ENCODE peak calls at places on chromosomes 13 and 19, in ten cellular contexts. One of them, this sample, is unnamed.

GRCh38 chr13:82323101-82323500 is 1559.2 kb downstream of the SLITRK1 start:
- DNase-seq in A549: no peak
- DNase-seq in AG10803: no peak
- DNase-seq in adrenal gland: no peak
- DNase-seq in OCI-LY7: no peak
- DNase-seq in CD8-positive, alpha-beta T cell: no peak
- DNase-seq in lung: no peak
- DNase-seq in spleen: no peak
- DNase-seq in fibroblast of mammary gland: no peak
- DNase-seq in fibroblast of villous mesenchyme: no peak
- DNase-seq in this sample: no peak

GRCh38 chr19:20165971-20166592 is 932 bp upstream of the ZNF486 start:
- DNase-seq in fibroblast of villous mesenchyme: no peak
- DNase-seq in adrenal gland: no peak
- DNase-seq in OCI-LY7: no peak
- DNase-seq in fibroblast of mammary gland: no peak
- DNase-seq in lung: no peak
- DNase-seq in A549: no peak
- DNase-seq in AG10803: no peak
- DNase-seq in CD8-positive, alpha-beta T cell: no peak
- DNase-seq in spleen: no peak
- DNase-seq in this sample: no peak

GRCh38 chr13:46479286-46479685 is 73.7 kb upstream of the LRCH1 start:
- DNase-seq in spleen: no peak
- DNase-seq in fibroblast of villous mesenchyme: no peak
- DNase-seq in fibroblast of mammary gland: no peak
- DNase-seq in lung: no peak
- DNase-seq in CD8-positive, alpha-beta T cell: no peak
- DNase-seq in AG10803: no peak
- DNase-seq in A549: no peak
- DNase-seq in adrenal gland: no peak
- DNase-seq in OCI-LY7: no peak
- DNase-seq in this sample: no peak

GRCh38 chr13:42474954-42475353 is 99.0 kb upstream of the TNFSF11 start:
- DNase-seq in lung: no peak
- DNase-seq in AG10803: no peak
- DNase-seq in OCI-LY7: no peak
- DNase-seq in spleen: no peak
- DNase-seq in CD8-positive, alpha-beta T cell: no peak
- DNase-seq in fibroblast of villous mesenchyme: peak; percentile 33
- DNase-seq in adrenal gland: no peak
- DNase-seq in fibroblast of mammary gland: peak; percentile 69
- DNase-seq in A549: no peak
- DNase-seq in this sample: peak; percentile 35

GRCh38 chr19:5109560-5109959 is 140.6 kb downstream of the KDM4B start:
- DNase-seq in CD8-positive, alpha-beta T cell: no peak
- DNase-seq in spleen: no peak
- DNase-seq in A549: no peak
- DNase-seq in lung: no peak
- DNase-seq in AG10803: no peak
- DNase-seq in OCI-LY7: no peak
- DNase-seq in fibroblast of villous mesenchyme: no peak
- DNase-seq in fibroblast of mammary gland: no peak
- DNase-seq in adrenal gland: no peak
- DNase-seq in this sample: no peak

GRCh38 chr13:77918391-77919261 is at the start of gene EDNRB:
- DNase-seq in fibroblast of villous mesenchyme: peak; percentile 46
- DNase-seq in lung: peak; percentile 67
- DNase-seq in fibroblast of mammary gland: peak; percentile 43
- DNase-seq in OCI-LY7: no peak
- DNase-seq in CD8-positive, alpha-beta T cell: no peak
- DNase-seq in A549: peak; percentile 25
- DNase-seq in adrenal gland: peak; percentile 56
- DNase-seq in spleen: peak; percentile 75
- DNase-seq in AG10803: peak; percentile 11
- DNase-seq in this sample: peak; percentile 44

GRCh38 chr13:107203146-107203847 is 635.4 kb upstream of the ARGLU1 start:
- DNase-seq in lung: no peak
- DNase-seq in A549: peak; percentile 5
- DNase-seq in spleen: no peak
- DNase-seq in fibroblast of mammary gland: peak; percentile 13
- DNase-seq in fibroblast of villous mesenchyme: no peak
- DNase-seq in CD8-positive, alpha-beta T cell: no peak
- DNase-seq in OCI-LY7: peak; percentile 1
- DNase-seq in adrenal gland: no peak
- DNase-seq in AG10803: peak; percentile 1
- DNase-seq in this sample: peak; percentile 56

GRCh38 chr13:34671136-34671535 is 270.9 kb upstream of the NBEA start:
- DNase-seq in AG10803: peak; percentile 15
- DNase-seq in OCI-LY7: no peak
- DNase-seq in CD8-positive, alpha-beta T cell: no peak
- DNase-seq in fibroblast of villous mesenchyme: no peak
- DNase-seq in lung: no peak
- DNase-seq in adrenal gland: peak; percentile 54
- DNase-seq in fibroblast of mammary gland: no peak
- DNase-seq in A549: no peak
- DNase-seq in spleen: no peak
- DNase-seq in this sample: no peak

GRCh38 chr19:17244618-17245534 is 843 bp downstream of the NR2F6 start:
- DNase-seq in fibroblast of mammary gland: no peak
- DNase-seq in AG10803: no peak
- DNase-seq in OCI-LY7: peak; percentile 73
- DNase-seq in lung: no peak
- DNase-seq in spleen: peak; percentile 88
- DNase-seq in A549: no peak
- DNase-seq in adrenal gland: no peak
- DNase-seq in fibroblast of villous mesenchyme: no peak
- DNase-seq in CD8-positive, alpha-beta T cell: no peak
- DNase-seq in this sample: no peak

GRCh38 chr19:35395762-35396199 is 24.9 kb downstream of the GPR42 start:
- DNase-seq in fibroblast of villous mesenchyme: peak; percentile 7
- DNase-seq in lung: no peak
- DNase-seq in spleen: no peak
- DNase-seq in CD8-positive, alpha-beta T cell: no peak
- DNase-seq in adrenal gland: peak; percentile 48
- DNase-seq in A549: no peak
- DNase-seq in AG10803: no peak
- DNase-seq in OCI-LY7: no peak
- DNase-seq in fibroblast of mammary gland: no peak
- DNase-seq in this sample: no peak

GRCh38 chr13:104984296-104984818 is 1551.1 kb downstream of the EFNB2 start:
- DNase-seq in fibroblast of villous mesenchyme: peak; percentile 4
- DNase-seq in spleen: no peak
- DNase-seq in adrenal gland: peak; percentile 49
- DNase-seq in AG10803: no peak
- DNase-seq in OCI-LY7: no peak
- DNase-seq in lung: no peak
- DNase-seq in A549: no peak
- DNase-seq in CD8-positive, alpha-beta T cell: no peak
- DNase-seq in fibroblast of mammary gland: no peak
- DNase-seq in this sample: peak; percentile 65

GRCh38 chr13:106851251-106851650 is 283.3 kb upstream of the ARGLU1 start:
- DNase-seq in CD8-positive, alpha-beta T cell: no peak
- DNase-seq in lung: no peak
- DNase-seq in spleen: no peak
- DNase-seq in fibroblast of villous mesenchyme: no peak
- DNase-seq in fibroblast of mammary gland: peak; percentile 21
- DNase-seq in adrenal gland: no peak
- DNase-seq in OCI-LY7: no peak
- DNase-seq in A549: no peak
- DNase-seq in AG10803: no peak
- DNase-seq in this sample: peak; percentile 6

GRCh38 chr19:5152013-5152763 is 183.3 kb downstream of the KDM4B start:
- DNase-seq in adrenal gland: no peak
- DNase-seq in spleen: peak; percentile 67
- DNase-seq in lung: no peak
- DNase-seq in fibroblast of villous mesenchyme: no peak
- DNase-seq in CD8-positive, alpha-beta T cell: no peak
- DNase-seq in fibroblast of mammary gland: no peak
- DNase-seq in OCI-LY7: no peak
- DNase-seq in A549: no peak
- DNase-seq in AG10803: no peak
- DNase-seq in this sample: no peak

GRCh38 chr19:54136086-54136863 is 1.3 kb upstream of the CNOT3 start:
- DNase-seq in CD8-positive, alpha-beta T cell: no peak
- DNase-seq in lung: no peak
- DNase-seq in adrenal gland: no peak
- DNase-seq in fibroblast of mammary gland: peak; percentile 19
- DNase-seq in OCI-LY7: no peak
- DNase-seq in fibroblast of villous mesenchyme: no peak
- DNase-seq in AG10803: peak; percentile 27
- DNase-seq in A549: no peak
- DNase-seq in spleen: no peak
- DNase-seq in this sample: peak; percentile 27

GRCh38 chr13:110447801-110448200 is 113.7 kb downstream of the RAB20 start:
- DNase-seq in OCI-LY7: no peak
- DNase-seq in A549: no peak
- DNase-seq in fibroblast of villous mesenchyme: no peak
- DNase-seq in AG10803: no peak
- DNase-seq in adrenal gland: no peak
- DNase-seq in lung: no peak
- DNase-seq in fibroblast of mammary gland: no peak
- DNase-seq in CD8-positive, alpha-beta T cell: no peak
- DNase-seq in spleen: no peak
- DNase-seq in this sample: no peak

GRCh38 chr19:32255566-32256295 is 89.7 kb upstream of the ZNF507 start:
- DNase-seq in OCI-LY7: no peak
- DNase-seq in CD8-positive, alpha-beta T cell: no peak
- DNase-seq in fibroblast of villous mesenchyme: no peak
- DNase-seq in lung: no peak
- DNase-seq in AG10803: no peak
- DNase-seq in adrenal gland: no peak
- DNase-seq in fibroblast of mammary gland: no peak
- DNase-seq in A549: no peak
- DNase-seq in spleen: no peak
- DNase-seq in this sample: no peak
- H3K4me3 ChIP-seq in OCI-LY7: no peak overlapping the region
- H3K4me3 ChIP-seq in CD8-positive, alpha-beta T cell: no peak overlapping the region
- H3K4me3 ChIP-seq in fibroblast of villous mesenchyme: no peak overlapping the region
- H3K4me3 ChIP-seq in lung: no peak overlapping the region
- H3K4me3 ChIP-seq in AG10803: no peak overlapping the region
- H3K4me3 ChIP-seq in adrenal gland: no peak overlapping the region
- H3K4me3 ChIP-seq in fibroblast of mammary gland: no peak overlapping the region
- H3K4me3 ChIP-seq in A549: no peak overlapping the region
- H3K4me3 ChIP-seq in spleen: no peak overlapping the region
- H3K4me3 ChIP-seq in this sample: no peak overlapping the region

DNA sequence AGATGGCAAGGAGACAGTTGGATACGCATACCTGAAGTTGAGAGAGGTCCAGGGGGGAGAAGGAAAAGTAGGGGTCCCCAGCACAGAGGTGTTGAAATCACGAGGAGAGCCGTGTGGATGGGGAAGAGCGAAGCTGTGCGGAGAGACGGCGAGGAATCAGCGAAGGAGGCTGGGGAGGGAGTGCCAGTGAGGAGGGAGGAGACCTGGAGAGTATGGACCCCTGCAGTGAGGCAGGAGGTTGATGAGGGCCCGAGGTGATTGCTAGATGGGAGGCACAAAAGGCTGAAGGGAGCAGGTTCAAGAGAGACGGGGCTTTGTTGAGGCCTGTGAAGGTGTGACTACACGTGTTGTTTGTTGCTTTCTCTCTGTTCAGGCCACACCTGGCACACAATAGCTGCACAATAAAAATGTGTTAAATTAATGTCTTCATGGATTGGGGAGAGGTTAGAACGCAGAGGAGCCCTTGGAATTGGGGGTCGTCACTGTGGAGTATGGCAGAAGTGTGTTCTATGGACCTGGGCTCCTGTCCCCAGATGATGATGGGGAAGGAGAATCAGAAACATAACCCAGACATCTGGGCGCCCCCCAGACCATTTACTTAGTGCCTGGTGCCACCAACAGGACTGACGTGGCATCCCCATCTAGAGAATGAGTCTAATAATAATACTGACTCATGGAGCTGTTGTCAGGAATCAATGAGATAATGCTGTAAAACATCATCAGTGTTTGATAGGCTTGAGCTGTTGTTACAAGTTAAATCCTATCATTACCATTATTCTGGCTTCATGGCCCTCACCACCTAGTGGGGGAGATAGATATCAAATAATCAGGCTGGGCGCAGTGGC is 137.5 kb downstream of the SIPA1L3 start:
- DNase-seq in A549: no peak
- DNase-seq in lung: no peak
- DNase-seq in OCI-LY7: peak; percentile 61
- DNase-seq in AG10803: no peak
- DNase-seq in fibroblast of mammary gland: peak; percentile 61
- DNase-seq in CD8-positive, alpha-beta T cell: no peak
- DNase-seq in fibroblast of villous mesenchyme: no peak
- DNase-seq in adrenal gland: no peak
- DNase-seq in spleen: no peak
- DNase-seq in this sample: peak; percentile 42
- TF ChIP-seq CTCF in A549: peak; percentile 28
- TF ChIP-seq CTCF in lung: no peak
- TF ChIP-seq CTCF in OCI-LY7: peak; percentile 73
- TF ChIP-seq CTCF in AG10803: no peak
- TF ChIP-seq CTCF in fibroblast of mammary gland: peak; percentile 17
- TF ChIP-seq CTCF in CD8-positive, alpha-beta T cell: no peak
- TF ChIP-seq CTCF in fibroblast of villous mesenchyme: no peak
- TF ChIP-seq CTCF in adrenal gland: no peak
- TF ChIP-seq CTCF in spleen: no peak
- TF ChIP-seq CTCF in this sample: peak; percentile 9

DNA sequence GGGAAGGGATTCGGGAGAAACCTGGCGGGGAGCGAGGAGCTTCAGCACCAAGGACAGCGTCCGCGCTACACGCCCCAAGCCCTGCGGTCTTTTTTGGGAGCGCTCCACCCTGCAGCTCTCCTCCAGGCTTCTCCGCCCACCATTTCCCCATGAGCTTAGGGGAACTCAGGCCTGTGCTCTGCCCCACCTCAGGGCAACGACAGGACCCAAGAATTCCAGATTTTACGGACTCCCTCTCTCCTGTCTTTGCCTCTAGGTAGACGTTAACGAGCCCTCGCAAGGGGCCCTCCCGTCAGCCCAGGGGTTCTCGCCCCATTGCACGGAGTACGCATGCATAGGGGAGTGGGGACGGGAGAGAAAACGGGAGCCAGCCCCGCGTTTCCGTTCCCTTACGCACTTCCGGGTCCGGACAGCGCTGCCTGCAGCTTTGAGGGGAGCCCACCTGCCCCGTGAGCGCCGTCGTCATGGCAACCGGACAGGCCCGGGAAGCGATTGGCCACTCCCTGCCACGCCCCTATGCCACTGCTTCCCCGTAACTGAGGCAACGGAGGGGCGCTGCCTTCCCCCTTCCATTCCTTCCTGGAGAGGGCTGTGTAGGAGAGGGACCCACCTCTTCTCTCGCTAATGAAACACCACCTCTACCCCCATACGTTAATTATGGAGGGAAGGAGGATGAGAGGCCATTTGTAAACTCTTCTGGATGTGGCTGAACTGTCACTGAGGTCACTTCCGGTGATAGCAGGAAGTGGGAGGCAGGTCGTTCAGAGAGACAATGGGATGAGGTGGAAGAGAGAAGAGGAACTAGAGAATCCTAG is 20.8 kb downstream of the NOVA2 start:
- DNase-seq in lung: no peak
- DNase-seq in A549: peak; percentile 93
- DNase-seq in spleen: peak; percentile 71
- DNase-seq in AG10803: peak; percentile 43
- DNase-seq in OCI-LY7: no peak
- DNase-seq in fibroblast of villous mesenchyme: peak; percentile 51
- DNase-seq in fibroblast of mammary gland: peak; percentile 50
- DNase-seq in CD8-positive, alpha-beta T cell: peak; percentile 12
- DNase-seq in adrenal gland: peak; percentile 61
- DNase-seq in this sample: peak; percentile 72
- H3K4me3 ChIP-seq in lung: no peak overlapping the region
- H3K4me3 ChIP-seq in A549: peak overlapping the region; percentile 57
- H3K4me3 ChIP-seq in spleen: peak overlapping the region; percentile 21
- H3K4me3 ChIP-seq in AG10803: peak overlapping the region; percentile 29
- H3K4me3 ChIP-seq in OCI-LY7: no peak overlapping the region
- H3K4me3 ChIP-seq in fibroblast of villous mesenchyme: no peak overlapping the region
- H3K4me3 ChIP-seq in fibroblast of mammary gland: no peak overlapping the region
- H3K4me3 ChIP-seq in CD8-positive, alpha-beta T cell: peak overlapping the region; percentile 42
- H3K4me3 ChIP-seq in adrenal gland: peak overlapping the region; percentile 32
- H3K4me3 ChIP-seq in this sample: no peak overlapping the region

GRCh38 chr19:57262044-57262443 is 18.2 kb upstream of the ZNF460 start:
- DNase-seq in lung: no peak
- DNase-seq in A549: no peak
- DNase-seq in OCI-LY7: no peak
- DNase-seq in spleen: no peak
- DNase-seq in CD8-positive, alpha-beta T cell: no peak
- DNase-seq in fibroblast of mammary gland: no peak
- DNase-seq in adrenal gland: no peak
- DNase-seq in fibroblast of villous mesenchyme: no peak
- DNase-seq in AG10803: no peak
- DNase-seq in this sample: no peak
- TF ChIP-seq CTCF in lung: no peak
- TF ChIP-seq CTCF in A549: no peak
- TF ChIP-seq CTCF in OCI-LY7: no peak
- TF ChIP-seq CTCF in spleen: no peak
- TF ChIP-seq CTCF in CD8-positive, alpha-beta T cell: no peak
- TF ChIP-seq CTCF in fibroblast of mammary gland: no peak
- TF ChIP-seq CTCF in adrenal gland: no peak
- TF ChIP-seq CTCF in fibroblast of villous mesenchyme: no peak
- TF ChIP-seq CTCF in AG10803: no peak
- TF ChIP-seq CTCF in this sample: no peak